ENCODE peak calls at places on chromosome 16, in four cellular contexts. O is MCF 10A, S is foreskin keratinocyte, G is H1. U is an unnamed sample.

GRCh38 chr16:70737377-70738082 is 51.7 kb upstream of the MTSS2 start:
- DNase-seq in G (no peak), S (no peak), O (no peak), U (no peak)

GRCh38 chr16:50547340-50547865 is 793 bp upstream of the NKD1 start:
- DNase-seq in S (no peak), O (peak), G (peak), U (peak)

GRCh38 chr16:31700530-31701388 is 172.8 kb upstream of the ZNF267 start:
- DNase-seq in S (peak), O (peak), G (peak), U (no peak)

GRCh38 chr16:28168991-28169554 is 42.7 kb downstream of the XPO6 start:
- DNase-seq in O (no peak), G (no peak), S (no peak), U (no peak)

GRCh38 chr16:67959520-67959919 is 8.9 kb downstream of the SLC12A4 start:
- DNase-seq in G (no peak), O (peak), S (no peak), U (no peak)

GRCh38 chr16:64253525-64253924 is 868.3 kb downstream of the CDH11 start:
- DNase-seq in G (no peak), O (peak), S (no peak), U (no peak)

GRCh38 chr16:84618428-84619102 is 687 bp upstream of the COTL1 start:
- DNase-seq in O (peak), G (peak), S (peak), U (no peak)

GRCh38 chr16:51473091-51473490 is 322.0 kb upstream of the SALL1 start:
- DNase-seq in S (no peak), O (peak), G (no peak), U (no peak)

GRCh38 chr16:14283786-14284185 is 212.7 kb downstream of the MRTFB start:
- DNase-seq in O (no peak), G (peak), S (no peak), U (no peak)

GRCh38 chr16:13254998-13255614 is 353.7 kb downstream of the SHISA9 start:
- DNase-seq in G (no peak), O (no peak), S (no peak), U (no peak)

GRCh38 chr16:48590476-48590875 is 19.5 kb downstream of the N4BP1 start:
- DNase-seq in O (no peak), G (no peak), S (no peak), U (no peak)

GRCh38 chr16:85612191-85612800 is 826 bp upstream of the GSE1 start:
- DNase-seq in G (peak), S (peak), O (peak), U (peak)

GRCh38 chr16:88703486-88704309 is 2.5 kb downstream of the RNF166 start:
- DNase-seq in S (no peak), O (no peak), G (no peak), U (no peak)

GRCh38 chr16:73890524-73891500 is 405.8 kb upstream of the PSMD7 start:
- DNase-seq in O (no peak), S (no peak), G (peak), U (no peak)

GRCh38 chr16:25079637-25080375 is 31.7 kb upstream of the LCMT1 start:
- DNase-seq in O (no peak), G (no peak), S (no peak), U (no peak)

U was measured in NCI-H1092 treated with DMSO at 0.1 percent for 48 hours.